ENCODE peak calls at places on chromosome 21, in nine cellular contexts. One of them, this sample, is unnamed.

GRCh38 chr21:21682172-21682571 is 684.0 kb downstream of the NCAM2 start:
- DNase-seq in right atrium auricular region: no peak
- DNase-seq in ovary: no peak
- DNase-seq in epithelial cell of esophagus: no peak
- DNase-seq in Calu3: no peak
- DNase-seq in astrocyte: peak
- DNase-seq in Peyer's patch: no peak
- DNase-seq in GM13976: no peak
- DNase-seq in psoas muscle: no peak
- DNase-seq in this sample: no peak

GRCh38 chr21:25639922-25640670 is 1.0 kb downstream of the JAM2 start:
- DNase-seq in right atrium auricular region: no peak
- DNase-seq in ovary: peak
- DNase-seq in epithelial cell of esophagus: no peak
- DNase-seq in Calu3: no peak
- DNase-seq in astrocyte: no peak
- DNase-seq in Peyer's patch: no peak
- DNase-seq in GM13976: peak
- DNase-seq in psoas muscle: peak
- DNase-seq in this sample: peak

GRCh38 chr21:45086342-45086958 is 12.1 kb downstream of the ADARB1 start:
- DNase-seq in right atrium auricular region: no peak
- DNase-seq in ovary: no peak
- DNase-seq in epithelial cell of esophagus: no peak
- DNase-seq in Calu3: no peak
- DNase-seq in astrocyte: no peak
- DNase-seq in Peyer's patch: no peak
- DNase-seq in GM13976: no peak
- DNase-seq in psoas muscle: no peak
- DNase-seq in this sample: no peak

GRCh38 chr21:35505067-35505466 is 456.0 kb upstream of the RUNX1 start:
- DNase-seq in right atrium auricular region: no peak
- DNase-seq in ovary: no peak
- DNase-seq in epithelial cell of esophagus: no peak
- DNase-seq in Calu3: no peak
- DNase-seq in astrocyte: no peak
- DNase-seq in Peyer's patch: no peak
- DNase-seq in GM13976: no peak
- DNase-seq in psoas muscle: no peak
- DNase-seq in this sample: no peak

GRCh38 chr21:44711327-44712202 is at the start of gene TSPEAR:
- DNase-seq in right atrium auricular region: no peak
- DNase-seq in ovary: peak
- DNase-seq in epithelial cell of esophagus: no peak
- DNase-seq in Calu3: no peak
- DNase-seq in astrocyte: no peak
- DNase-seq in Peyer's patch: peak
- DNase-seq in GM13976: no peak
- DNase-seq in psoas muscle: peak
- DNase-seq in this sample: no peak

GRCh38 chr21:45977396-45977795 is 4.2 kb upstream of the COL6A1 start:
- DNase-seq in right atrium auricular region: no peak
- DNase-seq in ovary: peak
- DNase-seq in epithelial cell of esophagus: no peak
- DNase-seq in Calu3: no peak
- DNase-seq in astrocyte: no peak
- DNase-seq in Peyer's patch: peak
- DNase-seq in GM13976: no peak
- DNase-seq in psoas muscle: peak
- DNase-seq in this sample: no peak

GRCh38 chr21:19440792-19441494 is 1037.4 kb upstream of the TMPRSS15 start:
- DNase-seq in right atrium auricular region: no peak
- DNase-seq in ovary: no peak
- DNase-seq in epithelial cell of esophagus: no peak
- DNase-seq in Calu3: no peak
- DNase-seq in astrocyte: no peak
- DNase-seq in Peyer's patch: no peak
- DNase-seq in GM13976: no peak
- DNase-seq in psoas muscle: no peak
- DNase-seq in this sample: no peak

GRCh38 chr21:44441581-44442265 is 13.6 kb upstream of the LRRC3 start:
- DNase-seq in right atrium auricular region: no peak
- DNase-seq in ovary: no peak
- DNase-seq in epithelial cell of esophagus: no peak
- DNase-seq in Calu3: no peak
- DNase-seq in astrocyte: no peak
- DNase-seq in Peyer's patch: peak
- DNase-seq in GM13976: no peak
- DNase-seq in psoas muscle: peak
- DNase-seq in this sample: no peak

GRCh38 chr21:46561448-46562095 is 43.3 kb downstream of the S100B start:
- DNase-seq in right atrium auricular region: no peak
- DNase-seq in ovary: no peak
- DNase-seq in epithelial cell of esophagus: no peak
- DNase-seq in Calu3: no peak
- DNase-seq in astrocyte: no peak
- DNase-seq in Peyer's patch: no peak
- DNase-seq in GM13976: no peak
- DNase-seq in psoas muscle: no peak
- DNase-seq in this sample: no peak

GRCh38 chr21:32140212-32141008 is 138.4 kb downstream of the MIS18A start:
- DNase-seq in right atrium auricular region: no peak
- DNase-seq in ovary: no peak
- DNase-seq in epithelial cell of esophagus: no peak
- DNase-seq in Calu3: no peak
- DNase-seq in astrocyte: no peak
- DNase-seq in Peyer's patch: no peak
- DNase-seq in GM13976: no peak
- DNase-seq in psoas muscle: no peak
- DNase-seq in this sample: no peak

DNA sequence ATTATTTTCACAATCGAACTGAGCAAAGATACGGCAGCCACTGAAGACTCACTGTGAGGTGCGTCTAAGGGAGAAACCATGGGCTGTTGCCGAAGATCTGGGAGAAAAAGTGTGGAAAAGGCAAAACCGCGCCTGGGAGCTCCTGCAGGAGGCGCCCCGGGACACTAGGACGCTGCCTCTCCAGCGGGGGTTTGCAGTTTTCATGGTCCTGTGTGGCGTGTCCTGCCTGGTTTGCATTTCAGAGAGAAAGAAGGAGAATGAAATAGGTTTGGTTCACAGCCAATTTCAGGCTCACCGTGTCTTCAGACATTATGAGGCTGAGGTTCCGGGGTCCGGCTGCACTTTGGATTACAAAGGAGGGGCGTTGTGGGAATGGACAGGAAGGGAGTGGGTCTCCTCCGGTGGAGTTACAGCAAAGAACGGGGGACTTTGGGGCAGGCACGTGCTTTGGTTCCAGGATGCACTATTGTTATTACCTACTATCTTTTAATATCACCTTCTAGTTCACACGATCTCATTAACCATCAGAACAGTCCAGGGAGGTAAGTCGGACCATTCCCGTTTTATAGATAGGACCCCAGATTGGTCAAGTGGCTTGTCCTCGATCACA is 179.8 kb downstream of the DYRK1A start:
- DNase-seq in right atrium auricular region: peak
- DNase-seq in ovary: no peak
- DNase-seq in epithelial cell of esophagus: no peak
- DNase-seq in Calu3: no peak
- DNase-seq in astrocyte: no peak
- DNase-seq in Peyer's patch: no peak
- DNase-seq in GM13976: no peak
- DNase-seq in psoas muscle: no peak
- DNase-seq in this sample: no peak
- TF ChIP-seq CTCF in right atrium auricular region: no peak
- TF ChIP-seq CTCF in ovary: no peak
- TF ChIP-seq CTCF in epithelial cell of esophagus: no peak
- TF ChIP-seq CTCF in Calu3: no peak
- TF ChIP-seq CTCF in astrocyte: no peak
- TF ChIP-seq CTCF in Peyer's patch: no peak
- TF ChIP-seq CTCF in GM13976: no peak
- TF ChIP-seq CTCF in psoas muscle: no peak
- TF ChIP-seq CTCF in this sample: no peak

GRCh38 chr21:34330055-34330454 is 33.8 kb upstream of the KCNE2 start:
- DNase-seq in right atrium auricular region: no peak
- DNase-seq in ovary: no peak
- DNase-seq in epithelial cell of esophagus: no peak
- DNase-seq in Calu3: no peak
- DNase-seq in astrocyte: no peak
- DNase-seq in Peyer's patch: no peak
- DNase-seq in GM13976: no peak
- DNase-seq in psoas muscle: no peak
- DNase-seq in this sample: no peak
- TF ChIP-seq CTCF in right atrium auricular region: no peak
- TF ChIP-seq CTCF in ovary: no peak
- TF ChIP-seq CTCF in epithelial cell of esophagus: no peak
- TF ChIP-seq CTCF in Calu3: no peak
- TF ChIP-seq CTCF in astrocyte: no peak
- TF ChIP-seq CTCF in Peyer's patch: no peak
- TF ChIP-seq CTCF in GM13976: no peak
- TF ChIP-seq CTCF in psoas muscle: no peak
- TF ChIP-seq CTCF in this sample: no peak

GRCh38 chr21:17688912-17689874 is 76.5 kb upstream of the BTG3 start:
- DNase-seq in right atrium auricular region: no peak
- DNase-seq in ovary: peak
- DNase-seq in epithelial cell of esophagus: peak
- DNase-seq in Calu3: peak
- DNase-seq in astrocyte: peak
- DNase-seq in Peyer's patch: peak
- DNase-seq in GM13976: no peak
- DNase-seq in psoas muscle: no peak
- DNase-seq in this sample: no peak
- TF ChIP-seq CTCF in right atrium auricular region: no peak
- TF ChIP-seq CTCF in ovary: no peak
- TF ChIP-seq CTCF in epithelial cell of esophagus: peak
- TF ChIP-seq CTCF in Calu3: peak
- TF ChIP-seq CTCF in astrocyte: no peak
- TF ChIP-seq CTCF in Peyer's patch: no peak
- TF ChIP-seq CTCF in GM13976: peak
- TF ChIP-seq CTCF in psoas muscle: no peak
- TF ChIP-seq CTCF in this sample: peak

GRCh38 chr21:28068455-28069358 is 924.0 kb downstream of the LTN1 start:
- DNase-seq in right atrium auricular region: no peak
- DNase-seq in ovary: no peak
- DNase-seq in epithelial cell of esophagus: no peak
- DNase-seq in Calu3: no peak
- DNase-seq in astrocyte: no peak
- DNase-seq in Peyer's patch: no peak
- DNase-seq in GM13976: no peak
- DNase-seq in psoas muscle: peak
- DNase-seq in this sample: no peak
- TF ChIP-seq CTCF in right atrium auricular region: no peak
- TF ChIP-seq CTCF in ovary: no peak
- TF ChIP-seq CTCF in epithelial cell of esophagus: no peak
- TF ChIP-seq CTCF in Calu3: no peak
- TF ChIP-seq CTCF in astrocyte: no peak
- TF ChIP-seq CTCF in Peyer's patch: no peak
- TF ChIP-seq CTCF in GM13976: no peak
- TF ChIP-seq CTCF in psoas muscle: no peak
- TF ChIP-seq CTCF in this sample: no peak

GRCh38 chr21:41973861-41974751 is 20.3 kb upstream of the C2CD2 start:
- DNase-seq in right atrium auricular region: peak
- DNase-seq in ovary: no peak
- DNase-seq in epithelial cell of esophagus: no peak
- DNase-seq in Calu3: no peak
- DNase-seq in astrocyte: no peak
- DNase-seq in Peyer's patch: no peak
- DNase-seq in GM13976: peak
- DNase-seq in psoas muscle: no peak
- DNase-seq in this sample: peak
- TF ChIP-seq CTCF in right atrium auricular region: no peak
- TF ChIP-seq CTCF in ovary: no peak
- TF ChIP-seq CTCF in epithelial cell of esophagus: no peak
- TF ChIP-seq CTCF in Calu3: no peak
- TF ChIP-seq CTCF in astrocyte: no peak
- TF ChIP-seq CTCF in Peyer's patch: no peak
- TF ChIP-seq CTCF in GM13976: no peak
- TF ChIP-seq CTCF in psoas muscle: no peak
- TF ChIP-seq CTCF in this sample: peak